ENCODE peak calls at places on chromosomes 7 and 10, in seven cellular contexts. W is brain microvascular endothelial cell, B is transverse colon, G is neural crest cell, U is cardiac muscle cell, Q is lower lobe of right lung, T is progenitor cell of endocrine pancreas. K is an unnamed sample.

GRCh38 chr10:7408494-7409044 is 2.3 kb downstream of the SFMBT2 start:
- DNase-seq in W (no peak), B (peak), G (peak), U (peak), Q (peak), T (peak), K (no peak)

GRCh38 chr7:18663321-18663720 is 167.8 kb downstream of the HDAC9 start:
- DNase-seq in W (no peak), B (no peak), G (no peak), U (no peak), Q (no peak), T (no peak), K (no peak)

GRCh38 chr10:66925896-66926719 is at the start of gene LRRTM3:
- DNase-seq in W (peak), B (peak), G (peak), U (peak), Q (no peak), T (peak), K (peak)

GRCh38 chr10:42937048-42937447 is 139.8 kb upstream of the RET start:
- DNase-seq in W (no peak), B (no peak), G (no peak), U (no peak), Q (no peak), T (no peak), K (peak)

GRCh38 chr10:5184987-5185386 is at the start of gene AKR1C8:
- DNase-seq in W (no peak), B (no peak), G (no peak), U (no peak), Q (no peak), T (no peak), K (no peak)

GRCh38 chr7:18590744-18591340 is 95.3 kb downstream of the HDAC9 start:
- DNase-seq in W (no peak), B (no peak), G (no peak), U (peak), Q (no peak), T (no peak), K (no peak)

GRCh38 chr10:113094114-113094486 is 144.1 kb downstream of the TCF7L2 start:
- DNase-seq in W (no peak), B (no peak), G (no peak), U (peak), Q (no peak), T (no peak), K (no peak)

GRCh38 chr10:92727550-92727949 is 37.8 kb downstream of the HHEX start:
- DNase-seq in W (no peak), B (no peak), G (no peak), U (no peak), Q (no peak), T (peak), K (no peak)

GRCh38 chr10:22712246-22712958 is 2.0 kb downstream of the PIP4K2A start:
- DNase-seq in W (peak), B (no peak), G (no peak), U (peak), Q (no peak), T (no peak), K (no peak)

GRCh38 chr10:123911866-123912265 is 20.3 kb upstream of the CPXM2 start:
- DNase-seq in W (no peak), B (no peak), G (no peak), U (no peak), Q (no peak), T (no peak), K (no peak)

GRCh38 chr7:115941703-115942268 is 88.8 kb downstream of the TFEC start:
- DNase-seq in W (peak), B (no peak), G (no peak), U (peak), Q (no peak), T (no peak), K (no peak)

GRCh38 chr7:24979863-24980694 is at the start of gene OSBPL3:
- DNase-seq in W (peak), B (peak), G (peak), U (peak), Q (peak), T (peak), K (peak)

GRCh38 chr7:121337398-121337797 is 8.6 kb downstream of the WNT16 start:
- DNase-seq in W (no peak), B (no peak), G (no peak), U (peak), Q (no peak), T (no peak), K (no peak)

GRCh38 chr7:112596260-112596659 is 115.5 kb downstream of the LSMEM1 start:
- DNase-seq in W (peak), B (no peak), G (no peak), U (peak), Q (no peak), T (no peak), K (no peak)

GRCh38 chr10:74900297-74900696 is 73.9 kb downstream of the KAT6B start:
- DNase-seq in W (no peak), B (peak), G (no peak), U (no peak), Q (no peak), T (no peak), K (no peak)

GRCh38 chr7:19275000-19275399 is 129.8 kb upstream of the FERD3L start:
- DNase-seq in W (no peak), B (no peak), G (no peak), U (no peak), Q (no peak), T (no peak), K (no peak)

GRCh38 chr7:159115601-159116501 is 28.8 kb downstream of the VIPR2 start:
- DNase-seq in W (no peak), B (no peak), G (no peak), U (no peak), Q (no peak), T (no peak), K (no peak)
- TF ChIP-seq CTCF in W (no peak), B (no peak), G (no peak), U (no peak), Q (no peak), T (no peak), K (no peak)

GRCh38 chr7:27555670-27556069 is 107.0 kb downstream of the HIBADH start:
- DNase-seq in W (no peak), B (no peak), G (no peak), U (no peak), Q (no peak), T (no peak), K (no peak)

GRCh38 chr7:27564881-27565482 is 97.7 kb downstream of the HIBADH start:
- DNase-seq in W (no peak), B (no peak), G (no peak), U (no peak), Q (no peak), T (no peak), K (no peak)

GRCh38 chr7:27554826-27555225 is 107.9 kb downstream of the HIBADH start:
- DNase-seq in W (no peak), B (no peak), G (no peak), U (no peak), Q (no peak), T (no peak), K (no peak)

DNA sequence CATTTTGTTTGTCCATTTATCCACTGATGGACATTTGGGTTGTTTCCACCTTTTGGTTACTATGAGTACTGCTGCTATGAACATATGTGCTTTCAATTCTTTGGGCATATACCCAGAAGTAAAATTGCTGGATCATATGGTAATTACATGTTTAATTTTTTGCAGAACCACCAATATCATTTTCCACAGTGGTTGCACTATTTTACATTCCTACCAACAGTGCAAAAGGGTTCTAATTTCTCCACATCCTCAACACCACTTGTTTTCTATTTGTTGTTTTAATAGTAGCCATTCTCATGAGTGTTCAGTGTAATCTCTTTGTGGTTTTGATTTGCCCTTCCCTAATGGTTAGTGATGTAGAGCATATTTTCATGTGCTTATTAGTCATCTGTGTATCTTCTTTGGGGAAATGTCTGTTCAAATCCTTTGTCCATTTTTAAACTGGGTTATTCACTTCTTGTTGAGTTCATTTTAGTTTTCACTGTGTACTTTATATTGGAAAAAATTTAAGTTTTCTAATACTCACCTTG is 101.9 kb downstream of the HIBADH start:
- DNase-seq in W (peak), B (no peak), G (no peak), U (peak), Q (no peak), T (no peak), K (no peak)
- TF ChIP-seq CTCF in W (peak), B (no peak), G (peak), U (peak), Q (no peak), T (no peak), K (no peak)

DNA sequence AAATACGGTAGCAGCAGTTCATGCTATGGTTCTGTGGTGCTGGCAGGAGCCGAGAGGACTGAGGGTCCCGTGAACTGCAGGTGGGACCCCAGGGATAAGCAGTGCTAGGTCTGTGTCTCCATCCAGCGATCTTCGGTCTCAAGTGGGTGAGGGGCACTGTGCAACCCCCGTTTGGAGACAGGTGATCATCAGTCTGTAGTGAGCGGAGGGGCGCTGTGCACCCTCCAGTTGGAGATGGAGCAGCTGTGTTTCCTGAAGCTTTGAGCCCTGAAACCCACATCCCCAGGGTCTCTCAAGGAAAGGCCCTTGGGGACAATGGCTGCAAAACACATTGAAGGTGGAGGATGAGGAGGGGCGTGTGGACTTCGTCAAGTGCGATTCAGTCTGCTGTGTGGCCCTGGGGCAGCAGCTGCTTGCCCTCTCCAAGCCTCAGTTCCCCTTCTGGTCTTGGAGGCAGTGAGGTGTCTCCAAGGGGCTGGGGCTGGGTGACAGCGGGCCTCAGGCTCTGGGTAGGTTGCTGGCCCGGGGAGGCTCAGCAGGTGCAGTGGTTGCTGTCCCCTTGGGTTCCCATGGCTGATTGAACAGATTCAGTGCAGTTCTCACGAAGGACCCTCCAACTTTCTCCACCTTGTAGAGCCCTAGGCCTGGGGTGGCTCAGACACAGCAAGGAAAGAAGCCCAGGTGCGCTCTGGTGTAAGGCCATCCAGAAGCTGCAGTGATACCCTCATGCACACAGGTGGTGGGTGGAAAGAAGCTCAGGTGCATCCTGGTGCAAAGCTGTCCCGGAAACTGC is 160.7 kb downstream of the ADARB2 start:
- DNase-seq in W (no peak), B (no peak), G (no peak), U (no peak), Q (no peak), T (no peak), K (no peak)
- TF ChIP-seq CTCF in W (no peak), B (no peak), G (no peak), U (no peak), Q (no peak), T (no peak), K (no peak)

GRCh38 chr7:96224073-96224472 is 97.8 kb downstream of the SLC25A13 start:
- DNase-seq in W (no peak), B (no peak), G (no peak), U (no peak), Q (no peak), T (no peak), K (no peak)

GRCh38 chr7:96221888-96222287 is 100.0 kb downstream of the SLC25A13 start:
- DNase-seq in W (no peak), B (no peak), G (no peak), U (no peak), Q (no peak), T (no peak), K (no peak)

GRCh38 chr7:96228760-96229159 is 93.1 kb downstream of the SLC25A13 start:
- DNase-seq in W (no peak), B (no peak), G (no peak), U (no peak), Q (no peak), T (no peak), K (no peak)

GRCh38 chr7:96224682-96225081 is 97.2 kb downstream of the SLC25A13 start:
- DNase-seq in W (peak), B (no peak), G (no peak), U (peak), Q (no peak), T (no peak), K (no peak)

GRCh38 chr7:96225251-96225650 is 96.6 kb downstream of the SLC25A13 start:
- DNase-seq in W (no peak), B (no peak), G (no peak), U (no peak), Q (no peak), T (no peak), K (no peak)
- TF ChIP-seq CTCF in W (no peak), B (no peak), G (no peak), U (no peak), Q (no peak), T (no peak), K (no peak)

DNA sequence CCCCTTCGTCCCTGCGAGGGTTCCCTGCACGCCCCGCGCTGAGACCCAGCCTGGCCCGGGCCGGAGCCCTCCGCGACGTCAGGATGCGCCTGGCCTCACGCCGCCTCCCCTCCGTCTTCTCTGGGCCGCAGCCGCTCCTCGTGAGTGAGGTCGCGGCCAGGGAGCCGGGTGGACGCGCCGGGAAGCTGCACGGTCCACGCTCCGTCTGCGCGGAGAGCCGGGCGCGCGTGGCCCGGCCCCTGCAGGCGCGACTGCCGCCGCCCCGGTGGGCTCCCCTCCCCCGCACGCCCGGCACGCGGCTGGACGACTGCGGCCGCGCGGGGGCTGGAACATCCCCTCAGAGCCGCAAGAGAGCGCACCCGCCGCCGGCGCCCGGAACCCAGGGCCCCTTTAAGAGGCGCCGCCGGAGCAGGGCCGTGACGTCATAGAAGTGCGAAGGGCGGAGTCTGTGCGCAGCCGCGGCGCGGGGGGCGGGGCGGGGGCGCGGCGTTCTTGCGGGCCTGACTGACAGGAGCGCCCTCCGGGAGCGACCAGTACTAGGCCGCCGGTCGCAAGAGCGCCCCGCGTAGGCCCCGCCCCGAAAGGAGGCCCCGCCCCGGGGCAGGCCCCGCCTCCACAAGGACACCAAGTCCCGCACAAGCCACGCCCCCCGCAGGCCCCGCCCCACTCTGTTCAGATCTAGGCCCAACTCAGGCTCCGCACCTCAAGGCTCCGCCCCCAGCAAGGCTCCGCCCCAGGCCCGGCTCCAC is 449 bp upstream of the INPP5A start:
- DNase-seq in W (peak), B (peak), G (peak), U (peak), Q (peak), T (peak), K (peak)
- TF ChIP-seq CTCF in W (peak), B (no peak), G (peak), U (peak), Q (peak), T (peak), K (peak)

DNA sequence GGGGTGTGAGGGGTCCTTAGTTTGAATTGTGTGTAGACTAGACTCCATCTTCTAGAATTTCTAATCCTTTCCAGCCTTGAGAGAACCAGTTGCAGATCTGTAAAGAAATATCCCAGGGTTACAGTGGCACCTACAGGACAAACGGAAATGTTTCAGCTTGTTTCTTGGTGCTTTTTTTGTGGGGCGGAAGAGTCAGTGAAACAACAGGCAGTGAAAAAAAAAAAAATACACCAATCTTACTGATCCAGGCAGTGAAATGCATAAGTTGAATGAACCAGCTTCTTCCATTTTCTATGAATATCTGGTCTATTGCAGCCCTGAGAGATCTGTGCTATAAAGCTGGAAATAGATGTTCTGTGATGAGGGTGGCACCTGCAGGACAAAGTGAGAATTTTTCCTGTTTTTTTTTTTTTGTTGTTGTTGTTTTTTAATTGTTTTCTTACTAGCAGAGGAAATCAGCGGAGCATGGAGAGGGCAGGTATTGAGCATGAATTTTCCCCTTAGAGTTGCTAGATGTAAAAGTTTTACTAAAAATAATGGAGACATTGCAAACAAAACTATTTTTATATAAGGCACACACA is 81.9 kb upstream of the DYNC1I1 start:
- DNase-seq in W (peak), B (no peak), G (peak), U (peak), Q (no peak), T (no peak), K (no peak)
- TF ChIP-seq CTCF in W (peak), B (peak), G (peak), U (peak), Q (peak), T (peak), K (peak)

GRCh38 chr10:49644035-49644345 is 30.2 kb downstream of the CHAT start:
- DNase-seq in W (no peak), B (no peak), G (no peak), U (no peak), Q (no peak), T (no peak), K (no peak)
- TF ChIP-seq CTCF in W (no peak), B (no peak), G (no peak), U (no peak), Q (no peak), T (no peak), K (no peak)

GRCh38 chr10:36946598-36946997 is 178.8 kb upstream of the ANKRD30A start:
- DNase-seq in W (no peak), B (no peak), G (no peak), U (no peak), Q (no peak), T (no peak), K (no peak)
- TF ChIP-seq CTCF in W (no peak), B (no peak), G (no peak), U (no peak), Q (no peak), T (no peak), K (no peak)

GRCh38 chr7:74271742-74272141 is 17.5 kb upstream of the CLIP2 start:
- DNase-seq in W (no peak), B (no peak), G (no peak), U (no peak), Q (no peak), T (no peak), K (no peak)

GRCh38 chr7:74272305-74273038 is 16.7 kb upstream of the CLIP2 start:
- DNase-seq in W (peak), B (peak), G (no peak), U (peak), Q (peak), T (no peak), K (peak)

GRCh38 chr7:74277636-74278035 is 11.6 kb upstream of the CLIP2 start:
- DNase-seq in W (no peak), B (no peak), G (no peak), U (no peak), Q (no peak), T (no peak), K (no peak)

GRCh38 chr7:74280985-74281384 is 8.2 kb upstream of the CLIP2 start:
- DNase-seq in W (peak), B (no peak), G (no peak), U (no peak), Q (no peak), T (no peak), K (no peak)

DNA sequence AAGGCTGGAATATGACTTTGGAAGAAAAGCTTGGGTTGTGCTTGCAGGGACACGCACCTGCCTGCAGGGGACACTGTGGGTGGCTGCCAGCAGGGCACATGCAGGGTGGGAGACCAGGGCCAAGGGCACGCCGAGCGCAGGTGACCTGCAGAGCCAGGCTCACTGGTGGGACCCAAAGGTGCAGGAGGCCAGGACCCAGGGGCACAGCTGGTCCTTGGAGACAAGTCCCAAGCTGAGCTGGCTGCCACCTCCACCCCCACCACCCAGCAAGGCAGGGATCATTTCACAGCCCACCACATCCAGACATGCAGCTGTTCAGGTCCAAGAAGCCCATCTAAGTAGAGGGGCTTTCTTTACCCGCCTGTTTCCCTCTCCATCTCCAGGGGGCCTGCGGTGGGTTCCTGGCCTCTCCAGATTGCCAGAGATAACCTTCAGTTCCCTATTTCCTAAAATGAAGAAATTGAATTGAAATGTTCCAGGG is 13.8 kb upstream of the CLIP2 start:
- DNase-seq in W (no peak), B (no peak), G (no peak), U (no peak), Q (no peak), T (peak), K (no peak)
- TF ChIP-seq CTCF in W (peak), B (peak), G (peak), U (peak), Q (peak), T (peak), K (peak)

K was measured in osteocyte.